ENCODE peak calls at places on chromosomes 6 and 20, in eight cellular contexts. Q, C, Y, M, W, G, R and T are unnamed samples.

GRCh38 chr6:162942860-162943259 is 215.1 kb downstream of the PACRG start:
- DNase-seq in Q (peak; percentile 61), C (no peak), Y (no peak), M (no peak), W (no peak), G (no peak), R (no peak), T (no peak)

GRCh38 chr6:44235891-44236516 is 10.9 kb upstream of the HSP90AB1 start:
- DNase-seq in Q (no peak), C (no peak), Y (peak; percentile 9), M (peak; percentile 21), W (no peak), G (no peak), R (no peak), T (no peak)

GRCh38 chr6:170522565-170523183 is 30.4 kb downstream of the PSMB1 start:
- DNase-seq in Q (peak; percentile 24), C (peak; percentile 24), Y (no peak), M (no peak), W (no peak), G (peak; percentile 11), R (no peak), T (no peak)

GRCh38 chr6:169933839-169934698 is 182.6 kb downstream of the ERMARD start:
- DNase-seq in Q (no peak), C (peak; percentile 66), Y (no peak), M (peak; percentile 92), W (no peak), G (no peak), R (peak; percentile 94), T (peak; percentile 93)

GRCh38 chr6:35297541-35298481 is at the start of gene DEF6:
- DNase-seq in Q (peak; percentile 82), C (peak; percentile 82), Y (peak; percentile 88), M (peak; percentile 85), W (peak; percentile 28), G (peak; percentile 31), R (peak; percentile 90), T (peak; percentile 95)

GRCh38 chr6:9398794-9399373 is 963.5 kb upstream of the SLC35B3 start:
- DNase-seq in Q (no peak), C (peak; percentile 59), Y (no peak), M (no peak), W (no peak), G (no peak), R (peak; percentile 27), T (no peak)

GRCh38 chr6:106442351-106442750 is 81.8 kb downstream of the CRYBG1 start:
- DNase-seq in Q (no peak), C (no peak), Y (no peak), M (no peak), W (no peak), G (no peak), R (no peak), T (no peak)

GRCh38 chr20:45861157-45862075 is 4.0 kb downstream of the ZSWIM3 start:
- DNase-seq in Q (no peak), C (no peak), Y (no peak), M (no peak), W (no peak), G (no peak), R (peak; percentile 31), T (no peak)

GRCh38 chr6:78513856-78514255 is 353.5 kb upstream of the IRAK1BP1 start:
- DNase-seq in Q (no peak), C (no peak), Y (no peak), M (no peak), W (no peak), G (no peak), R (no peak), T (no peak)

GRCh38 chr6:33414592-33415271 is 3.2 kb downstream of the CUTA start:
- DNase-seq in Q (no peak), C (no peak), Y (no peak), M (no peak), W (no peak), G (no peak), R (no peak), T (no peak)

GRCh38 chr6:22343864-22344263 is 47.0 kb upstream of the PRL start:
- DNase-seq in Q (no peak), C (no peak), Y (no peak), M (no peak), W (no peak), G (no peak), R (no peak), T (no peak)
- TF ChIP-seq CTCF in Q (peak; percentile 12), C (no peak), Y (no peak), M (no peak), W (no peak), G (no peak), R (no peak), T (no peak)

GRCh38 chr20:62219992-62220665 is at the start of gene HRH3:
- DNase-seq in Q (no peak), C (no peak), Y (peak; percentile 71), M (peak; percentile 73), W (no peak), G (no peak), R (peak; percentile 62), T (no peak)
- H3K4me3 ChIP-seq in Q (peak within 1 kb of the TSS; percentile 25), C (peak within 1 kb of the TSS; percentile 24), Y (no peak within 1 kb of the TSS), M (no peak within 1 kb of the TSS), W (no peak within 1 kb of the TSS), G (peak within 1 kb of the TSS; percentile 50), R (no peak within 1 kb of the TSS), T (no peak within 1 kb of the TSS)

DNA sequence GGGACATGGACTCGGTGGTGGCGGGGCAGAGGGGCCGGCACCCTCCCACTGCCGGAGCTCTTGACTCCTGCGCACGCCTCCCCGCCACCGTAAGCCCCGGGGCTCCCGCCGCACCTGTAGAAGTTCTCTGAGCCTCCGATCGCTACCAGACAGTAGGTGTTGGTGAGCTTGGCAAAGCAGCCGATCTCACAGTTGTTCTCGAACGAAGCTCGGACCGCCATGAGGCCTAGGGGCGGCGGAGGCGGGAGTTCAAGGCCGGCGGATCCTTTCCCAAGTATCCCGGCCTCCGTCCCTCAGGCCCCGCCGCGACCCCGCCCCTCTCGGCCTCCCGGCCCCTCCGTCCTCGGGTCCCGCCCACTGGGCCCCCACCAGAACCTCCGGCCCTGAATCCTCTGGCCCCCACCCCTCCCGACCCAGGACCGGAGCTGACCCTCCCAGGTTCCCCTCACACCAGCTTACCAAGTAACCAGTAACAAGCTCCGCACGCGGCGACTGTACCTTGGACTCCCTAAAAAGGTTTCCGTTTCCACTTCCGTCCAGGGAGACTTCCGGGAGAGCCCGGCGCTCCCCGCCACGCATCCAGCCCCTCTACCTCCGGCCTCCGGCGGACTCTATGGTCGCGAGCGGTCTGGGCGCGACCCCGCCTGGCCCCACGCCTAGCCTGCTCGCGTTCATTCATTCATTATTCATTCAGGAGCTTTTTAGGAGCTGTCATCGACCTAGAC is at the start of gene EIF6:
- DNase-seq in Q (peak; percentile 87), C (peak; percentile 87), Y (peak; percentile 87), M (peak; percentile 91), W (peak; percentile 45), G (peak; percentile 91), R (peak; percentile 81), T (peak; percentile 96)
- TF ChIP-seq POLR2A in Q (peak; percentile 86), C (no peak), Y (peak; percentile 69), M (no peak), W (no peak), G (peak; percentile 53), R (peak; percentile 58), T (no peak)

DNA sequence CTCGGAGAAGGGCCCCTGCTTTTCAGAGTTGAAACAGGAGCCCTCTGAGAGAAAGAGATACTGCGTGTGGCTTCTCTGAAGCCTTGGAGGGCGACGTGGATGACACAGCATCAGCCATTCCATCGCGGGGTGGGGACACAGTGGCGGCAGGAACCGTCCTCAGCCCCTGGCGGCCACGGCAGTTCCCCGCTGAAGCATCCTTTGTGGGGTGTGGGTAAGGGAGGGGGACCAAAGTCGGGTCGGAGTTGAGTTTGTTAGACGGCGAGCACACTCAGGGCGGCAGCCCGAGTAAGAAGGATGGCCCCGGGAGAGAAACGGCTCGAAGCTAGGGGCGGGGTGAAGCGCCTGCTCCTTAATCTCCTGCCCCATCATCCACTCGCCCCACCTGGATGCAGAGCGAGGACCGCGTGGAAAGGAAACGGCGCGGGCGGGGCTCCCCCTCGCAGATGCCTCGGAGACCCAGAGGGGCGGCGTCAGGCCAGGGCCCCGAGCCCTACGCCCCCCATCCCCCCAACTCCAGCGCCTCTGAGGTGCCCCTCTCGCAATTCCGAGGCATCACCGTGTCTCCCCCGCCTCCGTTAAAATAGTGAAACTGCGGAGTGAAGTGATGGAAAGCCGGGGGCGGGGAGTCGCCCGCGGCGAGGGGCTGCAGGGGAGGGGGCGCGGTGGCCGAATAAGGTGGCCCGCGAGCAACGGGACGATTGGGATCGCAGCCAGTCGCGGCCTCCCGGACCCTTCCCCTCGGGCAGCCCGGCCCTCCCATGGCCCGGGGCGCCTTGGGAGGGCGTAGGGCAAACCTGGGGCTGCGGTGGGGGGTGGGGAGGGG is 796 bp upstream of the RREB1 start:
- DNase-seq in Q (peak; percentile 16), C (peak; percentile 56), Y (peak; percentile 67), M (peak; percentile 72), W (peak; percentile 19), G (peak; percentile 38), R (peak; percentile 22), T (peak; percentile 29)
- TF ChIP-seq CTCF in Q (no peak), C (no peak), Y (peak; percentile 37), M (no peak), W (peak; percentile 12), G (no peak), R (no peak), T (no peak)

GRCh38 chr20:674936-675452 is 608 bp downstream of the SCRT2 start:
- DNase-seq in Q (no peak), C (no peak), Y (no peak), M (no peak), W (no peak), G (no peak), R (no peak), T (no peak)

GRCh38 chr20:672975-673604 is 2.5 kb downstream of the SCRT2 start:
- DNase-seq in Q (no peak), C (no peak), Y (no peak), M (no peak), W (no peak), G (peak; percentile 47), R (no peak), T (no peak)

GRCh38 chr20:675453-676314 is at the start of gene SCRT2:
- DNase-seq in Q (peak; percentile 65), C (peak; percentile 89), Y (peak; percentile 85), M (peak; percentile 92), W (peak; percentile 51), G (peak; percentile 60), R (peak; percentile 83), T (peak; percentile 89)

GRCh38 chr20:671252-672030 is 4.2 kb downstream of the SCRT2 start:
- DNase-seq in Q (no peak), C (no peak), Y (no peak), M (no peak), W (no peak), G (no peak), R (no peak), T (no peak)

DNA sequence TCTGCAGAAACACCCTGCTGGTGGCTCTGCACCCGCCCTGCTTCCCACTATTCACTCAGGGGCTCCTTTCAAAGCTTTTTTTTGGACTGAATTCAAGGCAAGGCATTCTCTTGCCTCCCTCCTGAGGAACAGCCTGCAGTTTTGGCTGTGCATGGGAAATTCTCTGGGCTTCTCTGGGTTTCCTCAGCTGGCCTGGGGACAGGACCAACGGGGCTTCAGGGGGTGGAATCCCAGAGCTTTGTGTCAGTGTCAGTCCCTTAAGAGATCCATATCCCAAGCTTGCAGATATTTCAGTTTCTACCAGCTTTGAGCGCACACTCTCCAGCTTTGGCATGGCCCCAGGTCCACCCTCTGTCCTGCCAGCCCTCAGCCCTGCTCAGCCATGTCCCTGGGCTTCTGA is 2.0 kb downstream of the SCRT2 start:
- DNase-seq in Q (no peak), C (no peak), Y (no peak), M (no peak), W (no peak), G (no peak), R (no peak), T (no peak)
- H3K4me3 ChIP-seq in Q (no peak overlapping the region), C (no peak overlapping the region), Y (no peak overlapping the region), M (no peak overlapping the region), W (no peak overlapping the region), G (no peak overlapping the region), R (no peak overlapping the region), T (no peak overlapping the region)